ENCODE peak calls at places on chromosomes 4 and X, in six cellular contexts. K is transverse colon, Z is tibial nerve, T is endothelial cell of umbilical vein, E is GM12864, P is neural progenitor cell. R is an unnamed sample.
A peak's percentile ranks its signal among the peaks of the same experiment; 100 is the strongest.

GRCh38 chr4:110411599-110412011 is 64.3 kb upstream of the ENPEP start:
- DNase-seq in K (peak; percentile 24), Z (no peak), T (no peak), E (no peak), P (peak; percentile 77), R (peak; percentile 27)

GRCh38 chr4:124883642-124884041 is 171.1 kb upstream of the ANKRD50 start:
- DNase-seq in K (no peak), Z (no peak), T (peak; percentile 35), E (no peak), P (no peak), R (no peak)

GRCh38 chr4:122584517-122584916 is 36.3 kb downstream of the IL21 start:
- DNase-seq in K (no peak), Z (no peak), T (peak; percentile 73), E (no peak), P (no peak), R (no peak)

GRCh38 chrX:110156167-110156754 is 153.3 kb downstream of the TMEM164 start:
- DNase-seq in K (no peak), Z (no peak), T (no peak), E (no peak), P (no peak), R (no peak)

GRCh38 chr4:170672571-170672970 is 582.8 kb upstream of the AADAT start:
- DNase-seq in K (no peak), Z (no peak), T (peak; percentile 2), E (no peak), P (no peak), R (no peak)

GRCh38 chrX:37380920-37381319 is 31.8 kb downstream of the PRRG1 start:
- DNase-seq in K (no peak), Z (no peak), T (peak; percentile 91), E (no peak), P (no peak), R (peak; percentile 69)

GRCh38 chr4:171759274-171759673 is 53.9 kb upstream of the GALNTL6 start:
- DNase-seq in K (no peak), Z (no peak), T (no peak), E (no peak), P (no peak), R (no peak)

GRCh38 chrX:115339441-115340025 is 50.0 kb downstream of the LUZP4 start:
- DNase-seq in K (no peak), Z (peak; percentile 37), T (no peak), E (no peak), P (no peak), R (no peak)

GRCh38 chr4:114980932-114981693 is 132.3 kb downstream of the NDST4 start:
- DNase-seq in K (no peak), Z (no peak), T (no peak), E (no peak), P (no peak), R (no peak)

GRCh38 chrX:120672389-120672788 is 42.5 kb upstream of the C1GALT1C1 start:
- DNase-seq in K (no peak), Z (peak; percentile 58), T (peak; percentile 85), E (no peak), P (no peak), R (no peak)

GRCh38 chrX:75746891-75747639 is 38.0 kb downstream of the MAGEE2 start:
- DNase-seq in K (peak; percentile 33), Z (peak; percentile 7), T (no peak), E (no peak), P (peak; percentile 66), R (peak; percentile 0)

GRCh38 chr4:88830576-88830975 is 132.9 kb upstream of the NAP1L5 start:
- DNase-seq in K (no peak), Z (no peak), T (no peak), E (no peak), P (no peak), R (no peak)

GRCh38 chrX:69285401-69285871 is 120.2 kb upstream of the PJA1 start:
- DNase-seq in K (peak; percentile 30), Z (peak; percentile 9), T (no peak), E (no peak), P (peak; percentile 35), R (no peak)

GRCh38 chrX:152913354-152913753 is 15.5 kb downstream of the ZNF185 start:
- DNase-seq in K (no peak), Z (no peak), T (no peak), E (no peak), P (no peak), R (no peak)

GRCh38 chrX:70172226-70172625 is 5.1 kb upstream of the DGAT2L6 start:
- DNase-seq in K (no peak), Z (no peak), T (no peak), E (no peak), P (no peak), R (no peak)

GRCh38 chr4:83417566-83417965 is 38.1 kb downstream of the HELQ start:
- DNase-seq in K (no peak), Z (no peak), T (no peak), E (no peak), P (no peak), R (no peak)

GRCh38 chr4:127868196-127868595 is 12.5 kb upstream of the PLK4 start:
- DNase-seq in K (no peak), Z (no peak), T (no peak), E (no peak), P (no peak), R (no peak)

GRCh38 chr4:27005512-27006246 is 145.0 kb downstream of the STIM2 start:
- DNase-seq in K (no peak), Z (no peak), T (peak; percentile 90), E (no peak), P (no peak), R (no peak)

GRCh38 chr4:124854968-124855367 is 142.4 kb upstream of the ANKRD50 start:
- DNase-seq in K (no peak), Z (no peak), T (no peak), E (peak; percentile 22), P (no peak), R (no peak)

GRCh38 chr4:96395747-96396146 is 555.9 kb downstream of the PDHA2 start:
- DNase-seq in K (no peak), Z (no peak), T (no peak), E (no peak), P (no peak), R (no peak)

GRCh38 chr4:115145393-115146160 is 32.2 kb upstream of the NDST4 start:
- DNase-seq in K (peak; percentile 22), Z (no peak), T (no peak), E (no peak), P (no peak), R (peak; percentile 33)

GRCh38 chrX:109740076-109740809 is 7.2 kb upstream of the ACSL4 start:
- DNase-seq in K (no peak), Z (peak; percentile 32), T (no peak), E (no peak), P (no peak), R (peak; percentile 80)

GRCh38 chr4:1044469-1045192 is 33.2 kb downstream of the FGFRL1 start:
- DNase-seq in K (no peak), Z (no peak), T (no peak), E (no peak), P (no peak), R (no peak)

GRCh38 chrX:154804957-154805695 is at the start of gene MPP1:
- DNase-seq in K (peak; percentile 84), Z (peak; percentile 23), T (peak; percentile 81), E (no peak), P (peak; percentile 78), R (no peak)

GRCh38 chrX:19747672-19748610 is 139.5 kb downstream of the SH3KBP1 start:
- DNase-seq in K (peak; percentile 48), Z (no peak), T (no peak), E (peak; percentile 61), P (no peak), R (no peak)

GRCh38 chrX:134548257-134548732 is 88.3 kb downstream of the HPRT1 start:
- DNase-seq in K (no peak), Z (no peak), T (peak; percentile 53), E (no peak), P (peak; percentile 50), R (no peak)

GRCh38 chrX:134546187-134546586 is 86.2 kb downstream of the HPRT1 start:
- DNase-seq in K (no peak), Z (no peak), T (no peak), E (no peak), P (no peak), R (no peak)

GRCh38 chrX:134548844-134549205 is 88.9 kb downstream of the HPRT1 start:
- DNase-seq in K (no peak), Z (no peak), T (no peak), E (no peak), P (no peak), R (no peak)

GRCh38 chrX:134545524-134545923 is 85.6 kb downstream of the HPRT1 start:
- DNase-seq in K (no peak), Z (no peak), T (no peak), E (no peak), P (no peak), R (no peak)

DNA sequence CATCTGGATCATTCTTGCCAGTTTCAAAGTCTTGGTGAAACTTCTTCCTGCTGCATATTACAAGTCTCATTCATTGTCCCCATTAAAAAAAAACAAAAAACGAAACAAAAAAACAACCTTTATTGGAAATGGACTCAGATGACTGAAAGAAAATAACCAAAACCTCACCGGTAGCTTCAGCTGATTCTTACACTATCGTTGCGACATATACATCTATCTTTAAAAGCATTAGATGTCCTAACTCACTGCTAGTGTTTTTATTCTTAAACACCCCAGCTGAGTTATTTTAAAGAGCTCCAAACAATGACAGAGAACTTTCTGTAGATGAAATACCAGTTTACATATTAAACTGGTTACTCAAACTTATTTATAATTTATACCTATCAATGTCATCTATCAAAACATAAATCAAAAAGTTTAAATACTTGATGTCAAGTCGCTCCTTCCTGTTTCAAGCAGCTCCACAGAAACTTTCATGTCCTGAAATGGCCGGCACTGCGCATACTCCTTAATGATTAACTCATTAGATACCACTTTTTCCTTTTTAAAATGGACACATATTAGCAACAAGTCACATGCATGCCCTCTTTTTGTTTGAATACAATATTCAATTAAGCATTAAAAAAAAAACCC is 87.2 kb downstream of the HPRT1 start:
- DNase-seq in K (no peak), Z (no peak), T (peak; percentile 47), E (no peak), P (no peak), R (no peak)
- H3K4me3 ChIP-seq in K (no peak overlapping the region), Z (no peak overlapping the region), T (peak overlapping the region; percentile 97), E (no peak overlapping the region), P (no peak overlapping the region), R (no peak overlapping the region)

GRCh38 chrX:3420316-3420715 is 73.9 kb upstream of the MXRA5 start:
- DNase-seq in K (no peak), Z (no peak), T (no peak), E (no peak), P (no peak), R (no peak)

GRCh38 chrX:3415011-3415410 is 68.6 kb upstream of the MXRA5 start:
- DNase-seq in K (no peak), Z (no peak), T (no peak), E (no peak), P (no peak), R (no peak)
- H3K4me3 ChIP-seq in K (no peak overlapping the region), Z (no peak overlapping the region), T (no peak overlapping the region), E (no peak overlapping the region), P (no peak overlapping the region), R (no peak overlapping the region)

GRCh38 chr4:102438873-102439614 is 62.1 kb upstream of the NFKB1 start:
- DNase-seq in K (no peak), Z (peak; percentile 85), T (peak; percentile 77), E (no peak), P (no peak), R (peak; percentile 93)
- H3K4me3 ChIP-seq in K (no peak overlapping the region), Z (no peak overlapping the region), T (no peak overlapping the region), E (no peak overlapping the region), P (no peak overlapping the region), R (no peak overlapping the region)

GRCh38 chrX:49308604-49309269 is 5.3 kb downstream of the GAGE10 start:
- DNase-seq in K (no peak), Z (peak; percentile 5), T (peak; percentile 2), E (no peak), P (no peak), R (no peak)

GRCh38 chrX:49310371-49310770 is 6.9 kb downstream of the GAGE10 start:
- DNase-seq in K (no peak), Z (no peak), T (no peak), E (no peak), P (peak; percentile 40), R (no peak)

GRCh38 chrX:49309401-49309981 is 6.0 kb downstream of the GAGE10 start:
- DNase-seq in K (no peak), Z (no peak), T (peak; percentile 10), E (no peak), P (peak; percentile 7), R (no peak)
- H3K4me3 ChIP-seq in K (peak overlapping the region; percentile 25), Z (peak overlapping the region; percentile 19), T (peak overlapping the region; percentile 36), E (no peak overlapping the region), P (peak overlapping the region; percentile 6), R (no peak overlapping the region)